ENCODE peak calls at places on chromosomes 5 and 9, in nine cellular contexts. H is cardiac fibroblast, M is NCI-H1092, R is fibroblast of lung, S is AG08396, J is choroid plexus epithelial cell, Z is NAMALWA, V is HT-29, F is Caki2. A is an unnamed sample.

GRCh38 chr5:54484219-54484894 is 28.9 kb downstream of the HSPB3 start:
- DNase-seq in F (no peak), H (no peak), R (no peak), Z (no peak), M (no peak), J (peak; percentile 17), V (no peak), S (no peak), A (no peak)

GRCh38 chr5:27267209-27267824 is 228.9 kb upstream of the CDH9 start:
- DNase-seq in F (no peak), J (no peak), R (no peak), H (no peak), M (no peak), Z (no peak), V (no peak), S (no peak), A (no peak)

GRCh38 chr5:146796144-146796543 is 82.4 kb downstream of the PPP2R2B start:
- DNase-seq in S (no peak), R (no peak), H (no peak), M (no peak), J (no peak), F (no peak), V (no peak), Z (no peak), A (no peak)

GRCh38 chr5:84724683-84725082 is 340.0 kb upstream of the EDIL3 start:
- DNase-seq in Z (no peak), F (no peak), V (no peak), R (peak; percentile 68), S (no peak), J (peak; percentile 42), H (peak; percentile 73), M (no peak), A (peak; percentile 1)

GRCh38 chr5:154758501-154758900 is 3.3 kb downstream of the LARP1 start:
- DNase-seq in F (no peak), R (peak; percentile 31), V (no peak), S (no peak), J (no peak), M (no peak), Z (no peak), H (no peak), A (peak; percentile 24)

GRCh38 chr5:139385061-139385889 is 2.2 kb upstream of the SLC23A1 start:
- DNase-seq in V (peak; percentile 50), M (no peak), H (no peak), S (peak; percentile 65), J (no peak), Z (peak; percentile 59), R (no peak), F (no peak), A (peak; percentile 69)

GRCh38 chr9:90303653-90304052 is 339.0 kb downstream of the DIRAS2 start:
- DNase-seq in R (no peak), Z (no peak), F (no peak), V (no peak), S (no peak), H (no peak), J (no peak), M (no peak), A (no peak)

GRCh38 chr5:126443374-126443851 is 20.2 kb downstream of the GRAMD2B start:
- DNase-seq in R (no peak), H (peak; percentile 18), Z (no peak), F (no peak), S (no peak), J (no peak), M (no peak), V (no peak), A (no peak)

GRCh38 chr5:7856855-7857254 is 5.9 kb upstream of the CFAP90 start:
- DNase-seq in F (peak; percentile 44), V (peak; percentile 29), Z (peak; percentile 49), H (peak; percentile 60), M (no peak), J (peak; percentile 79), S (peak; percentile 36), R (peak; percentile 47), A (no peak)

GRCh38 chr9:6894135-6894534 is 136.4 kb downstream of the KDM4C start:
- DNase-seq in R (no peak), S (no peak), J (peak; percentile 26), M (no peak), H (no peak), V (no peak), F (no peak), Z (no peak), A (no peak)

GRCh38 chr9:23746317-23746716 is 79.7 kb downstream of the ELAVL2 start:
- DNase-seq in M (no peak), H (no peak), S (no peak), Z (no peak), V (no peak), R (no peak), F (no peak), J (no peak), A (no peak)

GRCh38 chr9:129726322-129727160 is 26.3 kb downstream of the PTGES start:
- DNase-seq in H (peak; percentile 80), V (peak; percentile 66), J (peak; percentile 81), R (peak; percentile 84), S (peak; percentile 94), Z (peak; percentile 74), M (peak; percentile 63), F (peak; percentile 48), A (peak; percentile 97)

GRCh38 chr5:138697720-138698360 is 55.4 kb upstream of the CTNNA1 start:
- DNase-seq in S (no peak), R (no peak), Z (no peak), M (no peak), H (peak; percentile 67), V (no peak), F (no peak), J (no peak), A (no peak)

GRCh38 chr9:95004452-95005275 is 278.2 kb downstream of the AOPEP start:
- DNase-seq in Z (peak; percentile 11), S (peak; percentile 67), M (peak; percentile 54), H (no peak), F (no peak), V (peak; percentile 55), J (no peak), R (peak; percentile 20), A (no peak)

GRCh38 chr9:105232207-105232606 is 12.2 kb upstream of the SLC44A1 start:
- DNase-seq in V (no peak), J (no peak), F (no peak), M (no peak), H (peak; percentile 41), R (no peak), Z (no peak), S (no peak), A (no peak)

GRCh38 chr5:114789773-114790402 is 379.8 kb downstream of the TRIM36 start:
- DNase-seq in F (peak; percentile 2), Z (peak; percentile 57), J (peak; percentile 2), H (peak; percentile 44), R (peak; percentile 16), M (peak; percentile 21), S (no peak), V (peak; percentile 49), A (no peak)

GRCh38 chr9:1332161-1332560 is 282.0 kb downstream of the DMRT2 start:
- DNase-seq in R (no peak), S (no peak), V (no peak), J (no peak), Z (no peak), M (no peak), F (no peak), H (peak; percentile 1), A (no peak)

GRCh38 chr9:123453904-123454321 is 97.9 kb downstream of the CRB2 start:
- DNase-seq in H (no peak), R (no peak), F (no peak), J (no peak), V (no peak), S (no peak), M (no peak), Z (no peak), A (no peak)

GRCh38 chr9:95854386-95855015 is 21.0 kb upstream of the ERCC6L2 start:
- DNase-seq in H (peak; percentile 85), V (no peak), J (peak; percentile 84), M (no peak), R (peak; percentile 71), Z (no peak), F (no peak), S (peak; percentile 21), A (peak; percentile 39)

GRCh38 chr5:101677961-101678360 is 618.1 kb downstream of the SLCO4C1 start:
- DNase-seq in M (no peak), V (no peak), J (no peak), S (no peak), R (no peak), F (no peak), H (no peak), Z (no peak), A (no peak)